ENCODE peak calls at places on chromosomes 2 and 18, in six cellular contexts. V is activated naive CD8-positive, alpha-beta T cell treated with anti-CD3 and anti-CD28 coated beads for 36 hours; U is smooth muscle cell of the brain vasculature; P is RPMI8226; D is pons; J is mesothelial cell of epicardium. O is an unnamed sample.

GRCh38 chr18:5142859-5143258 is 54.2 kb downstream of the AKAIN1 start:
- DNase-seq in P (no peak), J (no peak), D (no peak), U (no peak), V (no peak), O (no peak)

GRCh38 chr2:43288417-43289305 is 62.3 kb upstream of the ZFP36L2 start:
- DNase-seq in D (no peak), V (no peak), J (no peak), U (no peak), P (no peak), O (no peak)

GRCh38 chr2:217120429-217120828 is 260.6 kb upstream of the TNP1 start:
- DNase-seq in P (no peak), U (no peak), V (no peak), D (no peak), J (no peak), O (no peak)

GRCh38 chr2:76506538-76506937 is 795.8 kb upstream of the GCFC2 start:
- DNase-seq in D (no peak), J (no peak), P (no peak), V (no peak), U (no peak), O (no peak)

GRCh38 chr2:119112230-119112629 is 46.3 kb downstream of the C1QL2 start:
- DNase-seq in P (no peak), D (no peak), U (no peak), J (no peak), V (no peak), O (no peak)

GRCh38 chr2:9412756-9413155 is 10.6 kb downstream of the ITGB1BP1 start:
- DNase-seq in J (no peak), U (no peak), D (no peak), V (no peak), P (no peak), O (no peak)

GRCh38 chr2:111252436-111252835 is 131.7 kb downstream of the BCL2L11 start:
- DNase-seq in J (no peak), P (no peak), V (no peak), U (no peak), D (no peak), O (no peak)

GRCh38 chr2:6968319-6969100 is 51.3 kb downstream of the RNF144A start:
- DNase-seq in D (peak), U (peak), V (no peak), P (no peak), J (no peak), O (no peak)

GRCh38 chr2:31384771-31385276 is 29.7 kb downstream of the XDH start:
- DNase-seq in U (no peak), V (no peak), J (no peak), P (no peak), D (no peak), O (no peak)

GRCh38 chr2:158120664-158121063 is 19.0 kb downstream of the UPP2 start:
- DNase-seq in P (peak), J (no peak), U (no peak), D (no peak), V (no peak), O (no peak)

GRCh38 chr2:36565712-36566111 is 32.3 kb downstream of the FEZ2 start:
- DNase-seq in J (no peak), D (no peak), V (no peak), P (no peak), U (no peak), O (no peak)

GRCh38 chr2:56084117-56084936 is 99.5 kb upstream of the CCDC85A start:
- DNase-seq in J (no peak), U (no peak), V (no peak), D (no peak), P (no peak), O (no peak)

GRCh38 chr18:45825258-45825744 is at the start of gene SIGLEC15:
- DNase-seq in P (no peak), U (no peak), V (no peak), J (no peak), D (no peak), O (no peak)

GRCh38 chr2:23452853-23453420 is 68.0 kb downstream of the KLHL29 start:
- DNase-seq in J (no peak), V (peak), P (peak), D (no peak), U (no peak), O (no peak)

GRCh38 chr2:98761267-98761781 is 30.4 kb upstream of the MGAT4A start:
- DNase-seq in U (no peak), V (peak), P (peak), J (no peak), D (peak), O (peak)

GRCh38 chr2:69603146-69603743 is 40.3 kb downstream of the AAK1 start:
- DNase-seq in V (no peak), P (no peak), J (no peak), U (no peak), D (no peak), O (no peak)

GRCh38 chr2:46569061-46569560 is 89.7 kb downstream of the TMEM247 start:
- DNase-seq in P (peak), U (no peak), D (peak), V (no peak), J (no peak), O (no peak)

GRCh38 chr2:5057895-5058294 is 634.3 kb upstream of the SOX11 start:
- DNase-seq in V (no peak), J (no peak), D (no peak), P (no peak), U (no peak), O (no peak)